ENCODE peak calls at places on chromosomes 16 and 17, in eight cellular contexts. P is transverse colon, K is HFFc6, O is Calu3, H is lower lobe of right lung, R is dorsolateral prefrontal cortex, M is Peyer's patch, F is foreskin fibroblast. B is an unnamed sample.

GRCh38 chr17:71966459-71967313 is 154.1 kb upstream of the SOX9 start:
- DNase-seq in F (no peak), O (no peak), P (no peak), R (peak), K (no peak), M (no peak), H (no peak), B (no peak)

GRCh38 chr16:3088925-3089716 is 10.0 kb downstream of the ZSCAN10 start:
- DNase-seq in M (no peak), F (no peak), H (peak), O (no peak), R (no peak), K (no peak), P (no peak), B (no peak)

GRCh38 chr16:87324411-87325275 is 7.5 kb upstream of the C16orf95 start:
- DNase-seq in F (peak), P (peak), M (peak), H (no peak), K (no peak), R (no peak), O (peak), B (no peak)

GRCh38 chr16:71894229-71894920 is 956 bp upstream of the IST1 start:
- DNase-seq in F (peak), P (peak), H (peak), M (peak), R (peak), O (peak), K (peak), B (no peak)

GRCh38 chr16:81201267-81201666 is 37.2 kb upstream of the BCO1 start:
- DNase-seq in K (peak), P (no peak), M (no peak), O (no peak), H (no peak), R (peak), F (peak), B (no peak)

GRCh38 chr17:77445908-77446535 is 305.3 kb downstream of the SEC14L1 start:
- DNase-seq in K (no peak), O (peak), H (peak), P (peak), M (peak), F (peak), R (no peak), B (no peak)

GRCh38 chr16:88995746-88996535 is 18.9 kb upstream of the CBFA2T3 start:
- DNase-seq in O (no peak), F (no peak), P (no peak), M (no peak), K (no peak), H (no peak), R (no peak), B (no peak)

GRCh38 chr16:88903267-88903666 is 36.8 kb upstream of the PABPN1L start:
- DNase-seq in H (no peak), O (no peak), F (no peak), K (no peak), R (no peak), M (no peak), P (no peak), B (no peak)

GRCh38 chr17:5123343-5124124 is 7.7 kb downstream of the USP6 start:
- DNase-seq in P (no peak), H (peak), K (no peak), O (no peak), F (no peak), M (no peak), R (no peak), B (no peak)

GRCh38 chr16:21614896-21615295 is 15.5 kb downstream of the METTL9 start:
- DNase-seq in F (no peak), K (no peak), P (no peak), M (no peak), H (no peak), O (no peak), R (no peak), B (no peak)

GRCh38 chr16:46519063-46519462 is 102.1 kb downstream of the SHCBP1 start:
- DNase-seq in H (no peak), F (no peak), O (no peak), R (no peak), K (no peak), M (no peak), P (no peak), B (no peak)

GRCh38 chr16:49969356-49970030 is 55.5 kb upstream of the CNEP1R1 start:
- DNase-seq in F (peak), H (no peak), O (no peak), R (no peak), P (no peak), K (no peak), M (no peak), B (no peak)

GRCh38 chr16:12341423-12341822 is 364.9 kb downstream of the SNX29 start:
- DNase-seq in F (peak), P (no peak), K (peak), R (no peak), M (no peak), H (no peak), O (peak), B (no peak)

GRCh38 chr16:72429566-72430160 is 257.7 kb upstream of the PMFBP1 start:
- DNase-seq in K (no peak), F (no peak), H (no peak), O (no peak), R (no peak), P (no peak), M (no peak), B (no peak)

GRCh38 chr17:69414408-69415274 is at the start of gene MAP2K6:
- DNase-seq in F (peak), H (peak), P (peak), K (peak), O (peak), R (peak), M (peak), B (peak)

GRCh38 chr17:46097497-46097896 is 95.7 kb downstream of the KANSL1 start:
- DNase-seq in M (no peak), O (no peak), R (no peak), H (no peak), F (no peak), P (no peak), K (no peak), B (no peak)

GRCh38 chr17:83052241-83052564 is 27.2 kb upstream of the METRNL start:
- DNase-seq in P (no peak), K (no peak), R (no peak), H (no peak), O (no peak), M (no peak), F (no peak), B (no peak)

GRCh38 chr16:6021544-6021943 is 923.9 kb upstream of the EEF2KMT start:
- DNase-seq in R (no peak), F (no peak), O (no peak), H (no peak), K (no peak), M (no peak), P (no peak), B (no peak)

GRCh38 chr16:52051773-52052172 is 495.2 kb downstream of the TOX3 start:
- DNase-seq in R (no peak), P (no peak), K (no peak), O (no peak), M (no peak), F (no peak), H (no peak), B (no peak)

GRCh38 chr17:82333279-82334171 is at the start of gene SECTM1:
- DNase-seq in R (peak), K (peak), P (peak), O (no peak), H (peak), F (peak), M (peak), B (no peak)

GRCh38 chr16:14309906-14310305 is 238.8 kb downstream of the MRTFB start:
- DNase-seq in O (no peak), H (no peak), F (peak), M (no peak), R (no peak), P (no peak), K (peak), B (no peak)

GRCh38 chr17:27237890-27238289 is 56.0 kb upstream of the WSB1 start:
- DNase-seq in H (no peak), P (no peak), O (no peak), F (no peak), R (no peak), K (no peak), M (no peak), B (no peak)

GRCh38 chr17:59769891-59770290 is 62.4 kb downstream of the VMP1 start:
- DNase-seq in P (no peak), O (no peak), H (no peak), F (no peak), M (no peak), K (no peak), R (no peak), B (no peak)

GRCh38 chr16:86566966-86567700 is 504 bp downstream of the FOXC2 start:
- DNase-seq in R (no peak), F (peak), K (no peak), P (no peak), H (no peak), O (peak), M (no peak), B (peak)

GRCh38 chr17:64621772-64622171 is 40.3 kb downstream of the SMURF2 start:
- DNase-seq in K (no peak), O (no peak), R (no peak), P (no peak), F (no peak), M (no peak), H (no peak), B (no peak)

GRCh38 chr16:13153696-13154095 is 252.3 kb downstream of the SHISA9 start:
- DNase-seq in P (no peak), K (no peak), H (no peak), R (no peak), O (no peak), F (no peak), M (no peak), B (no peak)

GRCh38 chr16:83744521-83744981 is 63.2 kb upstream of the HSBP1 start:
- DNase-seq in K (no peak), H (peak), P (peak), O (peak), M (peak), R (peak), F (peak), B (no peak)

GRCh38 chr17:14547016-14547415 is 246.1 kb downstream of the HS3ST3B1 start:
- DNase-seq in P (no peak), F (no peak), R (no peak), O (no peak), H (no peak), K (no peak), M (no peak), B (no peak)

GRCh38 chr16:2365397-2365796 is 24.9 kb upstream of the ABCA3 start:
- DNase-seq in P (no peak), M (no peak), H (no peak), R (no peak), O (no peak), K (no peak), F (no peak), B (no peak)

GRCh38 chr16:85755929-85756768 is 5.3 kb upstream of the C16orf74 start:
- DNase-seq in K (no peak), M (peak), P (peak), F (peak), R (no peak), O (no peak), H (peak), B (no peak)

GRCh38 chr17:69287168-69287567 is 39.8 kb downstream of the ABCA5 start:
- DNase-seq in K (peak), H (no peak), F (peak), R (no peak), P (no peak), M (no peak), O (no peak), B (no peak)

GRCh38 chr17:76384987-76385891 is 830 bp downstream of the SPHK1 start:
- DNase-seq in H (no peak), O (peak), R (peak), F (peak), P (peak), K (peak), M (no peak), B (no peak)
- TF ChIP-seq CTCF in H (no peak), O (no peak), R (no peak), F (no peak), P (no peak), K (no peak), M (no peak), B (no peak)

GRCh38 chr16:56603589-56603988 is 4.8 kb upstream of the MT2A start:
- DNase-seq in O (peak), K (peak), F (peak), M (no peak), R (peak), P (peak), H (no peak), B (no peak)
- TF ChIP-seq CTCF in O (peak), K (peak), F (peak), M (peak), R (peak), P (peak), H (peak), B (peak)

GRCh38 chr17:38824899-38825761 is at the start of gene CWC25:
- DNase-seq in H (peak), P (peak), R (peak), O (peak), K (peak), F (peak), M (peak), B (peak)
- TF ChIP-seq CTCF in H (no peak), P (no peak), R (no peak), O (no peak), K (no peak), F (no peak), M (no peak), B (no peak)

DNA sequence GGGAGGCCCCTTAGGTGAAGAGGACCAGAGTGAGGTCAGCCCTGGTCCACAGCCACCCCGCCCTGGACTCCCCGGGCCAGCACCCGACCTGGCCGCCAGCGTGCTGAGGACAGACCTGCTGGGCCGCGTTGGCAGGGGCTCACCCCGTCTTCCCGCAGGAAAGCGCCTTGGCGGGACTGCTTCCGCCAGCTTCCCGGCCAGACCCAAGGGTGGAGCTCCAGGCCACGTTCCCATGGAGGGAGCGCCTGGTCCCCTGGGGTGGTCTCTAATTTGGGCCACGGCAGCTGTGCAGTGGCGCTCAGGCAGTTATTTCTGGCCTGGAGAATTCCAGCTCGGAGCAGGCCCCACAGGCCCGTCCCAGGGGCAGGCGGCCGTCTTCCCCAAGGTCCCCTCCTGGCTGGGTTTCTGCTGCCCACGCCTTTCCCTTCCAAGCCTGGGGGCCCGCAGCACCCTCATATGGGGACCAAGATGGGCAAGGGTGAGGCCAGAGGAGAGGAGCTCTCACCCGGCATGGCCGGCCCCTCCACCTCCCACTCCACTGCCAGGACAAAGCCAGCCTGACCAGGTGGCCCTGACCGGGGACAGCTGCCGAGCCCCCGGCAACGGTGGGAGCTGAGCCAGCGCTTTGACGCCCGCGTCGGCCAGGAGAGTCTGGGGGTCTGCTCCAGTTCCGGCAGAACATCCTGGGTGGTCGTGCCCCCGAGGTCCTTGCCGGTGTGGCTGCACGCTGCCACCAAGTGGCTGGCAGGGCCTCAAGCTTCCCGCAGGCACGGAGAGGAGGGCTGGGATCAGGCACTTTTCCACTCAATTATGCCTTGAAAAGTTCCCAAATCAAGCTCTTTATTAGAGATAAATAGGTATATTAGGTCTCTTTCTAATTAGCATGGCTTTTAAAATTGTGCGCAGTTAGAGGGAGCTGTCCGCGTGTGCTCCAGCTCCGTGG is 28.1 kb downstream of the CACNA1H start:
- DNase-seq in R (no peak), H (no peak), F (peak), O (no peak), M (no peak), K (no peak), P (no peak), B (no peak)
- TF ChIP-seq CTCF in R (no peak), H (no peak), F (no peak), O (no peak), M (no peak), K (peak), P (no peak), B (no peak)

GRCh38 chr16:67613808-67614207 is 31.1 kb upstream of the CARMIL2 start:
- DNase-seq in O (peak), M (no peak), H (no peak), F (no peak), K (no peak), P (no peak), R (no peak), B (no peak)
- TF ChIP-seq CTCF in O (no peak), M (no peak), H (no peak), F (no peak), K (peak), P (no peak), R (no peak), B (no peak)

GRCh38 chr17:6532441-6532885 is 23.9 kb downstream of the PITPNM3 start:
- DNase-seq in F (no peak), R (no peak), K (no peak), M (no peak), O (no peak), P (no peak), H (no peak), B (no peak)
- TF ChIP-seq CTCF in F (no peak), R (no peak), K (no peak), M (no peak), O (no peak), P (no peak), H (no peak), B (no peak)

DNA sequence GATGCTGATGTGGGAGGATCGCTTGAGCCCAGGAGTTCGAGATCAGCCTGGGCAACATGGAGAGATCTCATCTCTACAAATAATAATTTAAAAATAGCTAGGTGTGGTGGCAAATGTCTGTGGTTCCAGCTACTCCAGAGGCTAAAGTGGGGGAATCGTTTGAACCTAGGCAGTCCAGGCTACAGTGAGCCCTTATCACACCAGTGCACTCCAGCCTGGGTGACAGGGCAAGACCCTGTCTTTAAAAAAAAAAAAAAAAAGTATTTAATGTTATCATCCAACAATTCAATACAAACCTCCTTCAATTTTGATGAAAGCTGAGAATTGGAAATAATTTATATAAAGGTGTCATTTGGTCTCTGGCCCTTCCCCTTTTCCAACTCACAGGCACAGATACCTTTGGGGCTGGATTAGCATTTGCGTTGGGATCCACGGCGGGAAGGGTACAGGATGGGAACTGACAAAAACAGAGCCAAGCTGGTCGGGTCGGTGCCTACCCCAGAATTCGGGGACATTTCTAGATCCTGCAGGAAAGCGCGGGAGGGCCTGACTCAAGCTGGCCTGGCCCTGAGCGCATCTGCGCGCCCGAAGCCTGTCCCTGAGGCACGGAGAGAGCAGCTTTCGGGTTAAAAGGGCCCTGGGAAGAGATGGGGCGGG is 860 bp upstream of the DCAF7 start:
- DNase-seq in M (peak), R (peak), O (no peak), H (no peak), P (no peak), K (no peak), F (no peak), B (no peak)
- TF ChIP-seq CTCF in M (no peak), R (no peak), O (no peak), H (no peak), P (no peak), K (no peak), F (no peak), B (no peak)

GRCh38 chr17:39787038-39787437 is 49.3 kb downstream of the GRB7 start:
- DNase-seq in F (no peak), P (no peak), O (no peak), R (no peak), M (no peak), K (no peak), H (no peak), B (no peak)
- TF ChIP-seq CTCF in F (no peak), P (no peak), O (no peak), R (no peak), M (no peak), K (no peak), H (no peak), B (no peak)

GRCh38 chr17:75406222-75406615 is 741 bp upstream of the GRB2 start:
- DNase-seq in O (no peak), K (no peak), H (no peak), P (no peak), F (peak), M (no peak), R (peak), B (no peak)

GRCh38 chr17:75404739-75405364 is 626 bp downstream of the GRB2 start:
- DNase-seq in P (peak), H (no peak), K (peak), R (peak), M (peak), O (peak), F (peak), B (no peak)

GRCh38 chr17:75407655-75408352 is 2.3 kb upstream of the GRB2 start:
- DNase-seq in P (no peak), F (no peak), R (no peak), H (no peak), K (no peak), M (no peak), O (no peak), B (no peak)

GRCh38 chr17:75404223-75404738 is 1.2 kb downstream of the GRB2 start:
- DNase-seq in M (peak), P (peak), H (peak), K (peak), F (peak), R (peak), O (peak), B (peak)

GRCh38 chr17:75405365-75406221 is at the start of gene GRB2:
- DNase-seq in O (peak), P (peak), M (peak), K (peak), R (peak), H (peak), F (peak), B (peak)
- TF ChIP-seq CTCF in O (no peak), P (no peak), M (no peak), K (no peak), R (peak), H (no peak), F (no peak), B (no peak)

GRCh38 chr17:49881054-49881402 is 33.2 kb upstream of the TAC4 start:
- DNase-seq in M (no peak), H (no peak), K (no peak), O (no peak), R (no peak), P (no peak), F (no peak), B (no peak)

GRCh38 chr17:49879505-49879904 is 31.6 kb upstream of the TAC4 start:
- DNase-seq in O (no peak), K (no peak), R (no peak), P (no peak), H (no peak), M (no peak), F (no peak), B (no peak)

GRCh38 chr17:49882434-49882833 is 34.6 kb upstream of the TAC4 start:
- DNase-seq in R (no peak), O (no peak), H (no peak), M (no peak), F (no peak), P (no peak), K (no peak), B (no peak)

GRCh38 chr17:49878931-49879330 is 31.1 kb upstream of the TAC4 start:
- DNase-seq in O (no peak), K (no peak), R (no peak), P (no peak), M (no peak), F (no peak), H (no peak), B (no peak)

GRCh38 chr17:49880291-49881053 is 32.6 kb upstream of the TAC4 start:
- DNase-seq in K (peak), H (peak), P (peak), F (peak), R (peak), M (peak), O (peak), B (peak)
- TF ChIP-seq CTCF in K (peak), H (peak), P (peak), F (peak), R (peak), M (peak), O (peak), B (peak)